ENCODE peak calls at places on chromosomes 3 and 15, in seven cellular contexts. One of them, this sample, is unnamed.

GRCh38 chr3:156957715-156958114 is 131.6 kb downstream of the LEKR1 start:
- DNase-seq in mammary epithelial cell: no peak
- DNase-seq in upper lobe of right lung: no peak
- DNase-seq in gastrocnemius medialis: no peak
- DNase-seq in psoas muscle: no peak
- DNase-seq in GM10248: peak; percentile 13
- DNase-seq in thoracic aorta: no peak
- DNase-seq in this sample: no peak

GRCh38 chr15:25242166-25242879 is 196.5 kb downstream of the UBE3A start:
- DNase-seq in mammary epithelial cell: no peak
- DNase-seq in upper lobe of right lung: no peak
- DNase-seq in gastrocnemius medialis: no peak
- DNase-seq in psoas muscle: peak; percentile 3
- DNase-seq in GM10248: no peak
- DNase-seq in thoracic aorta: no peak
- DNase-seq in this sample: peak; percentile 2

GRCh38 chr15:83287541-83288027 is 3.1 kb upstream of the BNC1 start:
- DNase-seq in mammary epithelial cell: peak; percentile 83
- DNase-seq in upper lobe of right lung: no peak
- DNase-seq in gastrocnemius medialis: no peak
- DNase-seq in psoas muscle: no peak
- DNase-seq in GM10248: no peak
- DNase-seq in thoracic aorta: no peak
- DNase-seq in this sample: no peak

GRCh38 chr3:13227315-13228165 is 154.3 kb upstream of the IQSEC1 start:
- DNase-seq in mammary epithelial cell: no peak
- DNase-seq in upper lobe of right lung: no peak
- DNase-seq in gastrocnemius medialis: no peak
- DNase-seq in psoas muscle: no peak
- DNase-seq in GM10248: no peak
- DNase-seq in thoracic aorta: no peak
- DNase-seq in this sample: no peak

GRCh38 chr15:83398591-83398990 is 48.5 kb upstream of the SH3GL3 start:
- DNase-seq in mammary epithelial cell: peak; percentile 26
- DNase-seq in upper lobe of right lung: no peak
- DNase-seq in gastrocnemius medialis: no peak
- DNase-seq in psoas muscle: no peak
- DNase-seq in GM10248: no peak
- DNase-seq in thoracic aorta: no peak
- DNase-seq in this sample: no peak

GRCh38 chr15:101020451-101020850 is 101.3 kb downstream of the LRRK1 start:
- DNase-seq in mammary epithelial cell: no peak
- DNase-seq in upper lobe of right lung: no peak
- DNase-seq in gastrocnemius medialis: no peak
- DNase-seq in psoas muscle: no peak
- DNase-seq in GM10248: no peak
- DNase-seq in thoracic aorta: no peak
- DNase-seq in this sample: no peak

GRCh38 chr3:72086051-72086711 is 301.2 kb upstream of the PROK2 start:
- DNase-seq in mammary epithelial cell: no peak
- DNase-seq in upper lobe of right lung: no peak
- DNase-seq in gastrocnemius medialis: no peak
- DNase-seq in psoas muscle: no peak
- DNase-seq in GM10248: no peak
- DNase-seq in thoracic aorta: no peak
- DNase-seq in this sample: no peak

GRCh38 chr15:63044645-63045437 is 2.3 kb downstream of the TPM1 start:
- DNase-seq in mammary epithelial cell: peak; percentile 40
- DNase-seq in upper lobe of right lung: no peak
- DNase-seq in gastrocnemius medialis: no peak
- DNase-seq in psoas muscle: no peak
- DNase-seq in GM10248: no peak
- DNase-seq in thoracic aorta: no peak
- DNase-seq in this sample: peak; percentile 55

GRCh38 chr15:41809121-41809520 is 18.8 kb upstream of the JMJD7 start:
- DNase-seq in mammary epithelial cell: no peak
- DNase-seq in upper lobe of right lung: no peak
- DNase-seq in gastrocnemius medialis: no peak
- DNase-seq in psoas muscle: no peak
- DNase-seq in GM10248: no peak
- DNase-seq in thoracic aorta: no peak
- DNase-seq in this sample: no peak

GRCh38 chr15:48388017-48388936 is 57.0 kb downstream of the DUT start:
- DNase-seq in mammary epithelial cell: no peak
- DNase-seq in upper lobe of right lung: no peak
- DNase-seq in gastrocnemius medialis: no peak
- DNase-seq in psoas muscle: no peak
- DNase-seq in GM10248: no peak
- DNase-seq in thoracic aorta: no peak
- DNase-seq in this sample: no peak

GRCh38 chr3:123148772-123149171 is 53.0 kb upstream of the SEC22A start:
- DNase-seq in mammary epithelial cell: no peak
- DNase-seq in upper lobe of right lung: peak; percentile 72
- DNase-seq in gastrocnemius medialis: no peak
- DNase-seq in psoas muscle: no peak
- DNase-seq in GM10248: no peak
- DNase-seq in thoracic aorta: no peak
- DNase-seq in this sample: no peak

GRCh38 chr3:22858486-22858885 is 344.6 kb upstream of the UBE2E2 start:
- DNase-seq in mammary epithelial cell: no peak
- DNase-seq in upper lobe of right lung: no peak
- DNase-seq in gastrocnemius medialis: no peak
- DNase-seq in psoas muscle: no peak
- DNase-seq in GM10248: no peak
- DNase-seq in thoracic aorta: no peak
- DNase-seq in this sample: no peak

GRCh38 chr3:130850846-130851245 is 43.0 kb upstream of the ATP2C1 start:
- DNase-seq in mammary epithelial cell: peak; percentile 67
- DNase-seq in upper lobe of right lung: no peak
- DNase-seq in gastrocnemius medialis: no peak
- DNase-seq in psoas muscle: no peak
- DNase-seq in GM10248: no peak
- DNase-seq in thoracic aorta: no peak
- DNase-seq in this sample: no peak

GRCh38 chr15:31399544-31400171 is 73.0 kb downstream of the KLF13 start:
- DNase-seq in mammary epithelial cell: peak; percentile 31
- DNase-seq in upper lobe of right lung: no peak
- DNase-seq in gastrocnemius medialis: no peak
- DNase-seq in psoas muscle: no peak
- DNase-seq in GM10248: no peak
- DNase-seq in thoracic aorta: no peak
- DNase-seq in this sample: peak; percentile 14

GRCh38 chr15:58669108-58669507 is 80.4 kb downstream of the ADAM10 start:
- DNase-seq in mammary epithelial cell: no peak
- DNase-seq in upper lobe of right lung: no peak
- DNase-seq in gastrocnemius medialis: no peak
- DNase-seq in psoas muscle: no peak
- DNase-seq in GM10248: no peak
- DNase-seq in thoracic aorta: no peak
- DNase-seq in this sample: no peak

GRCh38 chr3:4939276-4939675 is 40.0 kb upstream of the BHLHE40 start:
- DNase-seq in mammary epithelial cell: no peak
- DNase-seq in upper lobe of right lung: no peak
- DNase-seq in gastrocnemius medialis: no peak
- DNase-seq in psoas muscle: no peak
- DNase-seq in GM10248: no peak
- DNase-seq in thoracic aorta: no peak
- DNase-seq in this sample: no peak

GRCh38 chr3:4947028-4947427 is 32.2 kb upstream of the BHLHE40 start:
- DNase-seq in mammary epithelial cell: no peak
- DNase-seq in upper lobe of right lung: no peak
- DNase-seq in gastrocnemius medialis: no peak
- DNase-seq in psoas muscle: no peak
- DNase-seq in GM10248: no peak
- DNase-seq in thoracic aorta: no peak
- DNase-seq in this sample: no peak

GRCh38 chr3:4945318-4945717 is 33.9 kb upstream of the BHLHE40 start:
- DNase-seq in mammary epithelial cell: no peak
- DNase-seq in upper lobe of right lung: no peak
- DNase-seq in gastrocnemius medialis: no peak
- DNase-seq in psoas muscle: no peak
- DNase-seq in GM10248: no peak
- DNase-seq in thoracic aorta: no peak
- DNase-seq in this sample: no peak

GRCh38 chr3:4940985-4941384 is 38.3 kb upstream of the BHLHE40 start:
- DNase-seq in mammary epithelial cell: no peak
- DNase-seq in upper lobe of right lung: no peak
- DNase-seq in gastrocnemius medialis: no peak
- DNase-seq in psoas muscle: no peak
- DNase-seq in GM10248: no peak
- DNase-seq in thoracic aorta: no peak
- DNase-seq in this sample: no peak

DNA sequence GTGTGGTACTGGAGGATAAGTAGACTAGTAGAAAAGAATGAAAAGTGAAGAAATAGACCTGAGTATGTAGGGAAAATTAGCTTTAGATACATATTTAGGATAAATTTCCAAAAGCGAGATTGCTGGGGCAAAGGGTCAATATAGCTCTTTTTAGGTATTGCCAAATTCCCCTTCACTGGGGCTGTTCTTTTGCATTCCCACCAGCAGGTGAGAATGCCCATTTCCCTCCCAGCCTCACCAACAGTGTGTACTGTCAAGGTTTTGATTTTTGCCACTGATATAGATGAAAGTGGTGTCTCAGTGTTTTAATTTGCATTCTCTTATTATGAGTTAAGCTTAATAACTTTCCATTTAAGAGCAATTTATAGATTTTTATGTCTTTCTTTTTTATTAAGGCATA is 35.7 kb upstream of the BHLHE40 start:
- DNase-seq in mammary epithelial cell: no peak
- DNase-seq in upper lobe of right lung: no peak
- DNase-seq in gastrocnemius medialis: no peak
- DNase-seq in psoas muscle: no peak
- DNase-seq in GM10248: no peak
- DNase-seq in thoracic aorta: no peak
- DNase-seq in this sample: no peak
- TF ChIP-seq CTCF in mammary epithelial cell: peak; percentile 56
- TF ChIP-seq CTCF in upper lobe of right lung: peak; percentile 24
- TF ChIP-seq CTCF in gastrocnemius medialis: no peak
- TF ChIP-seq CTCF in psoas muscle: no peak
- TF ChIP-seq CTCF in GM10248: no peak
- TF ChIP-seq CTCF in thoracic aorta: peak; percentile 28
- TF ChIP-seq CTCF in this sample: peak; percentile 29

GRCh38 chr3:207973-208372 is 11.4 kb downstream of the CHL1 start:
- DNase-seq in mammary epithelial cell: no peak
- DNase-seq in upper lobe of right lung: no peak
- DNase-seq in gastrocnemius medialis: no peak
- DNase-seq in psoas muscle: no peak
- DNase-seq in GM10248: no peak
- DNase-seq in thoracic aorta: no peak
- DNase-seq in this sample: no peak
- TF ChIP-seq CTCF in mammary epithelial cell: no peak
- TF ChIP-seq CTCF in upper lobe of right lung: no peak
- TF ChIP-seq CTCF in gastrocnemius medialis: no peak
- TF ChIP-seq CTCF in psoas muscle: no peak
- TF ChIP-seq CTCF in GM10248: no peak
- TF ChIP-seq CTCF in thoracic aorta: no peak
- TF ChIP-seq CTCF in this sample: peak; percentile 25

GRCh38 chr3:148631124-148631903 is 66.4 kb upstream of the AGTR1 start:
- DNase-seq in mammary epithelial cell: no peak
- DNase-seq in upper lobe of right lung: no peak
- DNase-seq in gastrocnemius medialis: no peak
- DNase-seq in psoas muscle: no peak
- DNase-seq in GM10248: no peak
- DNase-seq in thoracic aorta: no peak
- DNase-seq in this sample: no peak
- TF ChIP-seq CTCF in mammary epithelial cell: no peak
- TF ChIP-seq CTCF in upper lobe of right lung: no peak
- TF ChIP-seq CTCF in gastrocnemius medialis: no peak
- TF ChIP-seq CTCF in psoas muscle: no peak
- TF ChIP-seq CTCF in GM10248: no peak
- TF ChIP-seq CTCF in thoracic aorta: no peak
- TF ChIP-seq CTCF in this sample: peak; percentile 14

GRCh38 chr3:24769918-24770317 is 275.3 kb upstream of the THRB start:
- DNase-seq in mammary epithelial cell: no peak
- DNase-seq in upper lobe of right lung: no peak
- DNase-seq in gastrocnemius medialis: no peak
- DNase-seq in psoas muscle: no peak
- DNase-seq in GM10248: no peak
- DNase-seq in thoracic aorta: no peak
- DNase-seq in this sample: no peak

GRCh38 chr3:24773798-24774197 is 279.1 kb upstream of the THRB start:
- DNase-seq in mammary epithelial cell: peak; percentile 52
- DNase-seq in upper lobe of right lung: peak; percentile 69
- DNase-seq in gastrocnemius medialis: no peak
- DNase-seq in psoas muscle: peak; percentile 22
- DNase-seq in GM10248: peak; percentile 22
- DNase-seq in thoracic aorta: no peak
- DNase-seq in this sample: peak; percentile 15
- TF ChIP-seq CTCF in mammary epithelial cell: peak; percentile 90
- TF ChIP-seq CTCF in upper lobe of right lung: peak; percentile 77
- TF ChIP-seq CTCF in gastrocnemius medialis: peak; percentile 66
- TF ChIP-seq CTCF in psoas muscle: peak; percentile 75
- TF ChIP-seq CTCF in GM10248: peak; percentile 73
- TF ChIP-seq CTCF in thoracic aorta: peak; percentile 63
- TF ChIP-seq CTCF in this sample: peak; percentile 85